ENCODE peak calls at places on chromosomes 4 and X, in four cellular contexts. P is A549, F is WTC11, N is HepG2. T is an unnamed sample.

GRCh38 chrX:51803833-51804232 is 60.6 kb downstream of the GSPT2 start:
- DNase-seq in P (no peak), F (no peak), N (no peak), T (no peak)

GRCh38 chr4:174538123-174538875 is 16.0 kb upstream of the HPGD start:
- DNase-seq in P (no peak), F (no peak), N (peak; percentile 57), T (peak; percentile 16)

GRCh38 chr4:128623508-128624215 is 185.8 kb upstream of the JADE1 start:
- DNase-seq in P (no peak), F (no peak), N (no peak), T (no peak)

GRCh38 chr4:119093042-119093827 is 42.4 kb upstream of the MYOZ2 start:
- DNase-seq in P (peak; percentile 36), F (no peak), N (no peak), T (no peak)

GRCh38 chrX:683572-683971 is 53.0 kb downstream of the SHOX start:
- DNase-seq in P (no peak), F (peak; percentile 26), N (no peak), T (no peak)

GRCh38 chr4:77586953-77587383 is 18.7 kb upstream of the CXCL13 start:
- DNase-seq in P (no peak), F (no peak), N (no peak), T (no peak)

GRCh38 chrX:49995021-49995731 is 72.8 kb downstream of the CLCN5 start:
- DNase-seq in P (peak; percentile 7), F (no peak), N (peak; percentile 30), T (no peak)

GRCh38 chr4:54228563-54229501 is at the start of gene PDGFRA:
- DNase-seq in P (no peak), F (peak; percentile 33), N (no peak), T (no peak)

GRCh38 chr4:86961605-86962295 is 26.9 kb downstream of the AFF1 start:
- DNase-seq in P (no peak), F (no peak), N (no peak), T (peak; percentile 86)

GRCh38 chr4:15753786-15754185 is 24.3 kb upstream of the CD38 start:
- DNase-seq in P (no peak), F (no peak), N (no peak), T (no peak)

GRCh38 chr4:106238819-106239420 is 77.1 kb downstream of the TBCK start:
- DNase-seq in P (peak; percentile 5), F (peak; percentile 22), N (peak; percentile 61), T (peak; percentile 28)

GRCh38 chr4:96183630-96184029 is 343.7 kb downstream of the PDHA2 start:
- DNase-seq in P (no peak), F (no peak), N (peak; percentile 2), T (no peak)

GRCh38 chrX:40651620-40652223 is 4.4 kb upstream of the CXorf38 start:
- DNase-seq in P (no peak), F (peak; percentile 33), N (peak; percentile 52), T (peak; percentile 75)

GRCh38 chr4:52606766-52607165 is 52.3 kb downstream of the USP46 start:
- DNase-seq in P (no peak), F (no peak), N (no peak), T (no peak)

GRCh38 chr4:74531952-74532794 is 87.2 kb downstream of the AREG start:
- DNase-seq in P (peak; percentile 35), F (no peak), N (peak; percentile 75), T (peak; percentile 63)

GRCh38 chrX:10631416-10632145 is 11.2 kb upstream of the MID1 start:
- DNase-seq in P (no peak), F (no peak), N (no peak), T (no peak)

GRCh38 chr4:186351672-186352194 is 85.7 kb downstream of the F11 start:
- DNase-seq in P (no peak), F (no peak), N (no peak), T (no peak)

GRCh38 chrX:26653050-26653449 is 437.1 kb downstream of the MAGEB5 start:
- DNase-seq in P (no peak), F (no peak), N (no peak), T (no peak)

GRCh38 chrX:26651755-26652154 is 435.8 kb downstream of the MAGEB5 start:
- DNase-seq in P (no peak), F (no peak), N (no peak), T (peak; percentile 13)

GRCh38 chrX:26649534-26649933 is 433.6 kb downstream of the MAGEB5 start:
- DNase-seq in P (peak; percentile 1), F (no peak), N (peak; percentile 4), T (peak; percentile 22)
- TF ChIP-seq NR3C1 in P (no peak), F (no peak), N (no peak), T (no peak)

GRCh38 chrX:31269914-31270313 is 198.1 kb upstream of the FTHL17 start:
- DNase-seq in P (no peak), F (no peak), N (no peak), T (no peak)

GRCh38 chrX:31271615-31272471 is 200.0 kb upstream of the FTHL17 start:
- DNase-seq in P (no peak), F (no peak), N (no peak), T (no peak)

GRCh38 chrX:31265383-31265782 is 193.5 kb upstream of the FTHL17 start:
- DNase-seq in P (no peak), F (no peak), N (peak; percentile 82), T (no peak)

GRCh38 chrX:31266172-31267076 is 194.6 kb upstream of the FTHL17 start:
- DNase-seq in P (no peak), F (peak; percentile 63), N (peak; percentile 25), T (peak; percentile 70)

DNA sequence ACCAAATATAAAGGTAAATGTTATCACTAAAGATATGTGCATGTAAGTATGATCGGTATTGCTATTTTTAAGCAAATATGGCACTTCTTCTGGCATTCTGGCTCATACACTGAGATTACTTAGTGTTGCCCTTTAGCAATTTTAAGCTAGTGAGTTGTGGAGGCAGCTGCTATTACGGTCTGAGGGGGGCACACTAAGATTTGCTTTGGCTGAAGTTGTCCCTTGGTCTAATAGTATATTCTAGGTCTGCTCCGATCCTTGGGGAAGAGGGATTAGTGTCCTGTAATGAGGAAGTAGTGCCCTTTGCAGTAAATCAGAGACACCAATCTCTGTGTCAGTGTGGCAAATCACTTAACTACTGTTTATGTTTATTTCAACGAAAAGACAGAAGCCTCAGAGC is 196.5 kb upstream of the FTHL17 start:
- DNase-seq in P (no peak), F (no peak), N (peak; percentile 2), T (no peak)
- TF ChIP-seq NR3C1 in P (no peak), F (no peak), N (no peak), T (no peak)

GRCh38 chr4:3178351-3178750 is 70.6 kb upstream of the MSANTD1 start:
- DNase-seq in P (no peak), F (no peak), N (no peak), T (no peak)

GRCh38 chr4:3179126-3179706 is 69.7 kb upstream of the MSANTD1 start:
- DNase-seq in P (no peak), F (no peak), N (peak; percentile 64), T (no peak)

GRCh38 chr4:3177905-3178304 is 71.1 kb upstream of the MSANTD1 start:
- DNase-seq in P (no peak), F (no peak), N (no peak), T (no peak)

GRCh38 chr4:3176625-3177229 is 72.2 kb upstream of the MSANTD1 start:
- DNase-seq in P (no peak), F (no peak), N (no peak), T (no peak)

DNA sequence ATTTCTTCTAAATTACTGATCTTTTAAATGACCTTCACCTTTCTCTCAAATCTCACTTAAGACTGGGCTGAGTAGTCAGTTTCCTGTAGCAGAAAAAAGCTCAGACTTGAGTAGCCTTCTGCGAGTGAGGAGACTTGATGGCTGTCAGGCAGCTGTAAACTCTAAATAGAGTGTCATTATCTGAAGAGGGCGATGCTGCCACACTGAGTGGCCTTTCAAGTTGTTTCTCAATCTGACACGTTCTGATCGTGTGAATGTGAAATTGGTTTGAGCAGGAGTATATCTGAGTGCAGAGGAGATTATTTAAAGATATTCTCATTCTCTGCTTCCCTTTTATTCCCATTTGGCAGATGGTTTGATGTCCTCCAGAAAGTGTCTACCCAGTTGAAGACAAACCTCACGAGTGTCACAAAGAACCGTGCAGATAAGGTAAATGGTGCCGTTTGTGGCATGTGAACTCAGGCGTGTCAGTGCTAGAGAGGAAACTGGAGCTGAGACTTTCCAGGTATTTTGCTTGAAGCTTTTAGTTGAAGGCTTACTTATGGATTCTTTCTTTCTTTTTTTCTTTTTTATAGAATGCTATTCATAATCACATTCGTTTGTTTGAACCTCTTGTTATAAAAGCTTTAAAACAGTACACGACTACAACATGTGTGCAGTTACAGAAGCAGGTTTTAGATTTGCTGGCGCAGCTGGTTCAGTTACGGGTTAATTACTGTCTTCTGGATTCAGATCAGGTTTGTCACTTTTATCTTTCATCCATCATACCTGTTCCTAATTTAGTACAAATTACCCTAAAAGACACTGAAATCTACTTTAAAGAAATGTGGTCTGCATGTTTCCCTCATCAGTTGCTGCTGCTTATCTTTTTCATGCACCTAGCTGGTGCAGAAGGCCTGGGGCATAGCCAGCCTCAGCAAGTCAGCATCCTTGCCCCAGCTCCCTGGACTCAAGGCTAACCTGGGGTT is 74.3 kb upstream of the MSANTD1 start:
- DNase-seq in P (no peak), F (no peak), N (no peak), T (no peak)
- TF ChIP-seq NR3C1 in P (no peak), F (no peak), N (no peak), T (no peak)

GRCh38 chrX:43688586-43688985 is 32.5 kb downstream of the MAOA start:
- DNase-seq in P (no peak), F (no peak), N (no peak), T (no peak)
- TF ChIP-seq NR3C1 in P (no peak), F (no peak), N (no peak), T (no peak)

DNA sequence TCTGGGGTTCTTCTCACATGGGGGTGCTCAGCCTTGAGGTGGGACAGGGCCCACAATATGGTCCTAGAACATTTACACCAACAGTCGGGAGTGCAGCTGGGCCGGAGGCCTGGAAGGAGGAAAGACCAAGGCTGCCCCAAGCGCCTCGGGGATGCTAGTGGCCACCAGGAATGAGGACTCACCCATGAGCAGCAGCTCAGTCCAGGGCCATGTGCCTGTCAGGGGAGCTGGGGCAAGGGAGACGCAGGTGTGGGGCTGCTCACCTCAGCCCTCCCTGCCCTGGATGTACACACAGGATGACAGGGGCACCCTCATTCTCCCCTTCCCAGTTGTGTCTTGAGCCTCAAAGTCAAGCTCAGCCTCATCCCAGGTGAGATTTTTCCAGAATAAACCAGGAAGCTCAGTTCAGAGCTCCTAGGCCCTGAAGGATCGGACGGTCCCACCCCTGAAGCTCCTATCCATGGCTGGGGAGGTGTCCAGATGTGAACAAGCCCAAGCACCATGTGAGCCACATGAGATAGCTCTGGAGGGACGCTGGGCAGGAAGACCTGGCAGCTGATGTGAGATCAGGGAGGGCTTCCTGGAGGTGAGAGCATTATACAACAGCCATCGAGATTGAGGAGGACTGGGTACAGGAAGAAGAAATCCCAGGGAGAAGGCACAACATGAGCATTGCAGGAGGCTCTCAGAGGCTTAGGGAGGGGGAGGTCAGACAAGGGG is 23.0 kb downstream of the HTRA3 start:
- DNase-seq in P (no peak), F (no peak), N (no peak), T (no peak)
- TF ChIP-seq NR3C1 in P (no peak), F (no peak), N (no peak), T (no peak)

T was measured in K562.